ENCODE peak calls at places on chromosome 10, in ten cellular contexts. One of them, this sample, is unnamed.

GRCh38 chr10:116838143-116838725 is 11.1 kb upstream of the ENO4 start:
- DNase-seq in AG09309: no peak
- DNase-seq in psoas muscle: no peak
- DNase-seq in cardiac muscle cell: no peak
- DNase-seq in A549: no peak
- DNase-seq in lung: no peak
- DNase-seq in upper lobe of right lung: no peak
- DNase-seq in fibroblast of lung: no peak
- DNase-seq in HL-60: no peak
- DNase-seq in left ventricle myocardium inferior: no peak
- DNase-seq in this sample: no peak

GRCh38 chr10:132123606-132124005 is 57.9 kb downstream of the JAKMIP3 start:
- DNase-seq in cardiac muscle cell: no peak
- DNase-seq in left ventricle myocardium inferior: no peak
- DNase-seq in HL-60: no peak
- DNase-seq in AG09309: no peak
- DNase-seq in lung: no peak
- DNase-seq in upper lobe of right lung: no peak
- DNase-seq in A549: no peak
- DNase-seq in fibroblast of lung: no peak
- DNase-seq in psoas muscle: no peak
- DNase-seq in this sample: no peak

GRCh38 chr10:12432402-12433189 is 83.2 kb downstream of the CAMK1D start:
- DNase-seq in psoas muscle: no peak
- DNase-seq in lung: no peak
- DNase-seq in upper lobe of right lung: no peak
- DNase-seq in AG09309: no peak
- DNase-seq in left ventricle myocardium inferior: no peak
- DNase-seq in A549: no peak
- DNase-seq in cardiac muscle cell: no peak
- DNase-seq in HL-60: no peak
- DNase-seq in fibroblast of lung: no peak
- DNase-seq in this sample: no peak

GRCh38 chr10:89921422-89921821 is 220.0 kb downstream of the KIF20B start:
- DNase-seq in left ventricle myocardium inferior: no peak
- DNase-seq in upper lobe of right lung: no peak
- DNase-seq in lung: no peak
- DNase-seq in fibroblast of lung: peak; percentile 91
- DNase-seq in psoas muscle: no peak
- DNase-seq in HL-60: no peak
- DNase-seq in AG09309: no peak
- DNase-seq in A549: peak; percentile 7
- DNase-seq in cardiac muscle cell: no peak
- DNase-seq in this sample: peak; percentile 4

GRCh38 chr10:70381491-70382421 is 669 bp downstream of the LRRC20 start:
- DNase-seq in fibroblast of lung: peak; percentile 28
- DNase-seq in left ventricle myocardium inferior: peak; percentile 68
- DNase-seq in psoas muscle: peak; percentile 92
- DNase-seq in AG09309: no peak
- DNase-seq in HL-60: no peak
- DNase-seq in cardiac muscle cell: peak; percentile 80
- DNase-seq in upper lobe of right lung: peak; percentile 78
- DNase-seq in lung: no peak
- DNase-seq in A549: peak; percentile 59
- DNase-seq in this sample: no peak

GRCh38 chr10:43055991-43056567 is 20.8 kb upstream of the RET start:
- DNase-seq in HL-60: no peak
- DNase-seq in cardiac muscle cell: no peak
- DNase-seq in lung: no peak
- DNase-seq in psoas muscle: no peak
- DNase-seq in AG09309: no peak
- DNase-seq in left ventricle myocardium inferior: peak; percentile 11
- DNase-seq in A549: no peak
- DNase-seq in fibroblast of lung: no peak
- DNase-seq in upper lobe of right lung: peak; percentile 33
- DNase-seq in this sample: no peak

GRCh38 chr10:97762816-97763215 is 9.0 kb downstream of the SFRP5 start:
- DNase-seq in HL-60: no peak
- DNase-seq in left ventricle myocardium inferior: peak; percentile 26
- DNase-seq in cardiac muscle cell: peak; percentile 55
- DNase-seq in AG09309: no peak
- DNase-seq in psoas muscle: peak; percentile 34
- DNase-seq in lung: no peak
- DNase-seq in upper lobe of right lung: peak; percentile 61
- DNase-seq in fibroblast of lung: peak; percentile 15
- DNase-seq in A549: no peak
- DNase-seq in this sample: peak; percentile 30

GRCh38 chr10:110762109-110762848 is 109.4 kb upstream of the PDCD4 start:
- DNase-seq in lung: no peak
- DNase-seq in psoas muscle: no peak
- DNase-seq in cardiac muscle cell: no peak
- DNase-seq in HL-60: no peak
- DNase-seq in left ventricle myocardium inferior: no peak
- DNase-seq in upper lobe of right lung: no peak
- DNase-seq in AG09309: no peak
- DNase-seq in fibroblast of lung: no peak
- DNase-seq in A549: no peak
- DNase-seq in this sample: no peak

GRCh38 chr10:88974446-88975376 is 15.9 kb upstream of the FAS start:
- DNase-seq in left ventricle myocardium inferior: no peak
- DNase-seq in lung: no peak
- DNase-seq in upper lobe of right lung: no peak
- DNase-seq in cardiac muscle cell: no peak
- DNase-seq in HL-60: no peak
- DNase-seq in psoas muscle: no peak
- DNase-seq in A549: no peak
- DNase-seq in fibroblast of lung: no peak
- DNase-seq in AG09309: no peak
- DNase-seq in this sample: peak; percentile 62

GRCh38 chr10:127888526-127889312 is 4.0 kb downstream of the CLRN3 start:
- DNase-seq in cardiac muscle cell: no peak
- DNase-seq in AG09309: no peak
- DNase-seq in psoas muscle: no peak
- DNase-seq in HL-60: no peak
- DNase-seq in upper lobe of right lung: no peak
- DNase-seq in lung: peak; percentile 15
- DNase-seq in left ventricle myocardium inferior: no peak
- DNase-seq in A549: no peak
- DNase-seq in fibroblast of lung: no peak
- DNase-seq in this sample: no peak

GRCh38 chr10:87966454-87966853 is 103.0 kb downstream of the PTEN start:
- DNase-seq in upper lobe of right lung: no peak
- DNase-seq in A549: no peak
- DNase-seq in AG09309: no peak
- DNase-seq in fibroblast of lung: peak; percentile 39
- DNase-seq in lung: no peak
- DNase-seq in HL-60: no peak
- DNase-seq in cardiac muscle cell: no peak
- DNase-seq in left ventricle myocardium inferior: no peak
- DNase-seq in psoas muscle: no peak
- DNase-seq in this sample: no peak

GRCh38 chr10:3287566-3288445 is 115.2 kb upstream of the PITRM1 start:
- DNase-seq in cardiac muscle cell: no peak
- DNase-seq in left ventricle myocardium inferior: no peak
- DNase-seq in upper lobe of right lung: no peak
- DNase-seq in HL-60: no peak
- DNase-seq in lung: no peak
- DNase-seq in AG09309: no peak
- DNase-seq in A549: no peak
- DNase-seq in psoas muscle: no peak
- DNase-seq in fibroblast of lung: no peak
- DNase-seq in this sample: no peak
- H3K4me3 ChIP-seq in cardiac muscle cell: no peak overlapping the region
- H3K4me3 ChIP-seq in left ventricle myocardium inferior: no peak overlapping the region
- H3K4me3 ChIP-seq in upper lobe of right lung: no peak overlapping the region
- H3K4me3 ChIP-seq in HL-60: no peak overlapping the region
- H3K4me3 ChIP-seq in lung: no peak overlapping the region
- H3K4me3 ChIP-seq in AG09309: no peak overlapping the region
- H3K4me3 ChIP-seq in A549: no peak overlapping the region
- H3K4me3 ChIP-seq in psoas muscle: no peak overlapping the region
- H3K4me3 ChIP-seq in fibroblast of lung: no peak overlapping the region
- H3K4me3 ChIP-seq in this sample: no peak overlapping the region

DNA sequence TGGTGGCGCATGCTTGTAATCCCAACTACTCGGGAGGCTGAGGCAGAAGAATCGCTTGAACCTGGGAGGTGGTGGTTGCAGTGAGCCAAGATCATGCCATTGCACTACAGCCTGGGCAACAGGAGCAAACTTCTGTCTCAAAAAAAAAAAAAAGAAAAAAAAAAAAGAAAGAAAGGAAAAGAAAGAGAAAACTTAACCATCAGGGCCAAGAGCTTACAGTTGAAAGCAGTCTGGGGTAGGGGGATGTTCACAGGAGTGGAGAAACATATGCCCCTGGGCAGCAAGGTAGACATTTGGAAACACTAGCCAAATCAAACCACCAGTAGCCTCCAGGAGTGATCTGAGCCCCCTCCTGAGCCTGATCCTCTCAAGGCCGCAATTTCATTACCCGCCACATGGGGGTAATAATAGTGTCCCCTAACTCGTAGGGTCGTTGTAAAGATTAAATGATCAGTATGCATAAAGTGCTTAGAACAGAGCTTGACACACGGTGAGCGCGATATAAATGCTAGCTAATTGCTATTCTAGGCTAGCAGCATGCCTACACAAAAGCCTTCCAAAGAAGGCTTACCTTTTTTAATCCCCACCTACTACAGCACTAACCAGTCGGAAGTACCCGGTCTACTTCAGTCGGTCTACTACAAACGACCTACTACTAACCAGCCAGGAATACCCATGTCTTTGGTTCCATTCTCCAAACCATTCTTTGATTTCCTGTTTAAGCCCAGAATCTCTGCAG is 274.3 kb upstream of the NEBL start:
- DNase-seq in A549: peak; percentile 43
- DNase-seq in AG09309: no peak
- DNase-seq in left ventricle myocardium inferior: no peak
- DNase-seq in cardiac muscle cell: no peak
- DNase-seq in lung: no peak
- DNase-seq in psoas muscle: no peak
- DNase-seq in fibroblast of lung: no peak
- DNase-seq in HL-60: no peak
- DNase-seq in upper lobe of right lung: no peak
- DNase-seq in this sample: no peak
- TF ChIP-seq CTCF in A549: no peak
- TF ChIP-seq CTCF in AG09309: peak; percentile 12
- TF ChIP-seq CTCF in left ventricle myocardium inferior: peak; percentile 35
- TF ChIP-seq CTCF in cardiac muscle cell: peak; percentile 29
- TF ChIP-seq CTCF in lung: no peak
- TF ChIP-seq CTCF in psoas muscle: no peak
- TF ChIP-seq CTCF in fibroblast of lung: peak; percentile 39
- TF ChIP-seq CTCF in HL-60: no peak
- TF ChIP-seq CTCF in upper lobe of right lung: peak; percentile 17
- TF ChIP-seq CTCF in this sample: peak; percentile 33

DNA sequence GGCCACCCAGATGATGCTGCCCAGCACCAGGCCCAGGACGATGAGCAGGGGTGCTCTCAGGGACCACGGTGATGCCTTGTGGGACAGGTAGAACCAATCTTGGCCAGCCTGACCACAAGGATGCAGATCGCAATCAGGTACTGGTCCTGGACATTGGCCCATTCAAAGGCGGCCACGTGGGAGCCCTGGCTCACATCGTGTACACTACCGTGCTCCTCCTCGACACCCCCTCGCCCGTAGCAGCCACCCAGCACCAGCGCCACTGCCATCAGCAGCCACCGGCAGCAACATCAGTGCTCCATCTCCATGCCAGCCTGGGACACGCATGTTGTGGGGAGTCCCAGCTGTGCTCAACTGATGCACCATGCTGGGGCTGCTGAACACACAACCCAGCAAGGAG is 39.0 kb downstream of the AGAP6 start:
- DNase-seq in HL-60: no peak
- DNase-seq in psoas muscle: no peak
- DNase-seq in upper lobe of right lung: no peak
- DNase-seq in cardiac muscle cell: no peak
- DNase-seq in AG09309: no peak
- DNase-seq in lung: no peak
- DNase-seq in A549: no peak
- DNase-seq in fibroblast of lung: no peak
- DNase-seq in left ventricle myocardium inferior: no peak
- DNase-seq in this sample: no peak
- H3K4me3 ChIP-seq in HL-60: no peak overlapping the region
- H3K4me3 ChIP-seq in psoas muscle: no peak overlapping the region
- H3K4me3 ChIP-seq in upper lobe of right lung: no peak overlapping the region
- H3K4me3 ChIP-seq in cardiac muscle cell: no peak overlapping the region
- H3K4me3 ChIP-seq in AG09309: no peak overlapping the region
- H3K4me3 ChIP-seq in lung: no peak overlapping the region
- H3K4me3 ChIP-seq in A549: no peak overlapping the region
- H3K4me3 ChIP-seq in fibroblast of lung: no peak overlapping the region
- H3K4me3 ChIP-seq in left ventricle myocardium inferior: no peak overlapping the region
- H3K4me3 ChIP-seq in this sample: no peak overlapping the region

DNA sequence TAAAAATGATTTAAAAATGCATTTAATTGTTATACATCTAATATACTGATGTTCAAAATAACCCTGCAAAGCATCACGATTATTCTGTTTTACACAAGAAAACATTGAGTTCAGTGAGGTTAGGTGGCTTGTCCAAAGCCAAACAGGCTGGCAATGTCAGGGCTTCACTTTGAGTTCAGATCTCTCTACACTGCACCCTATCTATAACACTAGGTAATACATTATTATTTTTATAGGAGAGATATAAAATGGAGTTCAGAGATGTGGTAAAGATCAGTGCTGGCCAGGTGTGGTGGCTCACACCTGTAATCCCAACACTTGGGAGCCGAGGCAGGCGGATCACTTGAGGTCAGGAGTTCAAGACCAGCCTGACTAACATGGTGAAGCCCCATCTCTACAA is 165.9 kb upstream of the MYO3A start:
- DNase-seq in psoas muscle: no peak
- DNase-seq in lung: no peak
- DNase-seq in left ventricle myocardium inferior: no peak
- DNase-seq in fibroblast of lung: no peak
- DNase-seq in A549: no peak
- DNase-seq in AG09309: no peak
- DNase-seq in HL-60: no peak
- DNase-seq in upper lobe of right lung: no peak
- DNase-seq in cardiac muscle cell: no peak
- DNase-seq in this sample: no peak
- TF ChIP-seq CTCF in psoas muscle: no peak
- TF ChIP-seq CTCF in lung: no peak
- TF ChIP-seq CTCF in left ventricle myocardium inferior: no peak
- TF ChIP-seq CTCF in fibroblast of lung: no peak
- TF ChIP-seq CTCF in A549: no peak
- TF ChIP-seq CTCF in AG09309: no peak
- TF ChIP-seq CTCF in HL-60: no peak
- TF ChIP-seq CTCF in upper lobe of right lung: no peak
- TF ChIP-seq CTCF in cardiac muscle cell: no peak
- TF ChIP-seq CTCF in this sample: no peak

GRCh38 chr10:113006656-113007342 is 56.8 kb downstream of the TCF7L2 start:
- DNase-seq in HL-60: no peak
- DNase-seq in fibroblast of lung: no peak
- DNase-seq in psoas muscle: no peak
- DNase-seq in A549: no peak
- DNase-seq in left ventricle myocardium inferior: no peak
- DNase-seq in upper lobe of right lung: no peak
- DNase-seq in lung: no peak
- DNase-seq in AG09309: no peak
- DNase-seq in cardiac muscle cell: no peak
- DNase-seq in this sample: no peak
- H3K4me3 ChIP-seq in HL-60: no peak overlapping the region
- H3K4me3 ChIP-seq in fibroblast of lung: no peak overlapping the region
- H3K4me3 ChIP-seq in psoas muscle: no peak overlapping the region
- H3K4me3 ChIP-seq in A549: no peak overlapping the region
- H3K4me3 ChIP-seq in left ventricle myocardium inferior: no peak overlapping the region
- H3K4me3 ChIP-seq in upper lobe of right lung: no peak overlapping the region
- H3K4me3 ChIP-seq in lung: no peak overlapping the region
- H3K4me3 ChIP-seq in AG09309: no peak overlapping the region
- H3K4me3 ChIP-seq in cardiac muscle cell: no peak overlapping the region
- H3K4me3 ChIP-seq in this sample: no peak overlapping the region

This sample was measured in astrocyte of the spinal cord.